ENCODE peak calls at places on chromosomes 4 and X, in five cellular contexts. Q is HEK293T; K is CMK; Y is fibroblast of pulmonary artery; C is CD4-positive, alpha-beta T cell. B is an unnamed sample.

GRCh38 chr4:127145001-127145400 is 487.8 kb upstream of the INTU start:
- DNase-seq in C (no peak), K (no peak), Q (no peak), Y (no peak), B (no peak)

GRCh38 chrX:109660756-109661155 is 35.8 kb upstream of the KCNE5 start:
- DNase-seq in C (no peak), K (no peak), Q (no peak), Y (no peak), B (no peak)

GRCh38 chr4:138398297-138398696 is 156.1 kb upstream of the SLC7A11 start:
- DNase-seq in Y (peak; percentile 14), Q (no peak), C (no peak), K (no peak), B (no peak)

GRCh38 chrX:80648023-80648422 is 161.7 kb downstream of the BRWD3 start:
- DNase-seq in Y (peak; percentile 24), K (no peak), Q (peak; percentile 21), C (no peak), B (peak; percentile 3)

GRCh38 chr4:54558889-54559682 is 98.7 kb upstream of the KIT start:
- DNase-seq in K (no peak), Y (no peak), Q (no peak), C (no peak), B (no peak)

GRCh38 chr4:89994176-89994873 is 99.7 kb downstream of the MMRN1 start:
- DNase-seq in C (no peak), K (no peak), Y (no peak), Q (no peak), B (no peak)

GRCh38 chr4:173167793-173168395 is 717 bp upstream of the GALNT7 start:
- DNase-seq in C (no peak), Y (no peak), Q (peak; percentile 53), K (no peak), B (peak; percentile 67)

GRCh38 chr4:124060261-124060918 is 652.1 kb downstream of the ANKRD50 start:
- DNase-seq in K (peak; percentile 24), Y (peak; percentile 98), Q (no peak), C (no peak), B (no peak)

GRCh38 chrX:134670241-134670811 is 12.1 kb upstream of the PLAC1 start:
- DNase-seq in Y (peak; percentile 63), C (no peak), K (no peak), Q (no peak), B (peak; percentile 94)

GRCh38 chr4:107318078-107318477 is 282.0 kb upstream of the DKK2 start:
- DNase-seq in Y (no peak), Q (no peak), K (no peak), C (no peak), B (no peak)

GRCh38 chrX:23844502-23845138 is 61.6 kb downstream of the SAT1 start:
- DNase-seq in Y (peak; percentile 26), K (no peak), C (no peak), Q (no peak), B (no peak)

GRCh38 chrX:44872319-44872816 is 620 bp upstream of the KDM6A start:
- DNase-seq in Y (peak; percentile 17), C (peak; percentile 38), K (no peak), Q (no peak), B (no peak)

GRCh38 chrX:128800138-128800537 is 723.2 kb downstream of the SMARCA1 start:
- DNase-seq in C (no peak), Y (no peak), K (no peak), Q (no peak), B (no peak)

GRCh38 chrX:136030357-136031225 is 45.4 kb downstream of the SLC9A6 start:
- DNase-seq in K (no peak), Y (peak; percentile 75), C (no peak), Q (no peak), B (no peak)

GRCh38 chr4:153028535-153028934 is 92.4 kb downstream of the FHDC1 start:
- DNase-seq in C (no peak), K (no peak), Y (no peak), Q (no peak), B (no peak)

GRCh38 chr4:30821891-30822612 is 101.9 kb downstream of the PCDH7 start:
- DNase-seq in Y (peak; percentile 33), K (no peak), C (no peak), Q (peak; percentile 13), B (no peak)

B was measured in A549.